ENCODE peak calls at places on chromosomes 13 and 19, in nine cellular contexts. L is ascending aorta, U is AG04450, S is GM23338, N is IMR-90, M is fibroblast of pulmonary artery, G is thyroid gland, X is thoracic aorta, C is brain microvascular endothelial cell. Z is an unnamed sample.

GRCh38 chr13:27280009-27280646 is 9.5 kb downstream of the RASL11A start:
- DNase-seq in M (no peak), C (no peak), U (no peak), L (no peak), S (no peak), X (no peak), G (no peak), N (no peak), Z (no peak)

GRCh38 chr13:43374621-43375020 is 351.2 kb downstream of the DNAJC15 start:
- DNase-seq in N (peak), L (no peak), M (peak), U (no peak), X (no peak), G (no peak), S (no peak), C (peak), Z (no peak)

GRCh38 chr19:54169149-54169731 is 3.7 kb downstream of the TMC4 start:
- DNase-seq in S (peak), N (no peak), M (no peak), X (no peak), U (no peak), G (no peak), L (no peak), C (no peak), Z (no peak)

GRCh38 chr13:49997935-49998334 is 1.1 kb downstream of the TRIM13 start:
- DNase-seq in G (no peak), U (no peak), S (peak), X (no peak), C (no peak), L (no peak), N (no peak), M (no peak), Z (no peak)

GRCh38 chr13:39379118-39379517 is 223.9 kb downstream of the LHFPL6 start:
- DNase-seq in N (no peak), X (no peak), S (no peak), L (no peak), U (no peak), C (no peak), G (no peak), M (no peak), Z (no peak)

GRCh38 chr13:113086031-113086750 is 19.4 kb upstream of the F7 start:
- DNase-seq in M (peak), G (no peak), S (peak), X (no peak), U (no peak), C (no peak), N (peak), L (no peak), Z (no peak)

GRCh38 chr13:23509781-23510543 is 60.2 kb upstream of the TNFRSF19 start:
- DNase-seq in S (no peak), U (peak), C (peak), M (peak), X (no peak), L (no peak), N (peak), G (no peak), Z (no peak)

GRCh38 chr19:345320-345879 is 804 bp upstream of the MIER2 start:
- DNase-seq in C (no peak), S (no peak), L (no peak), N (no peak), U (no peak), X (no peak), M (no peak), G (no peak), Z (no peak)

GRCh38 chr13:85386424-85386823 is 412.8 kb downstream of the SLITRK6 start:
- DNase-seq in L (no peak), C (peak), U (no peak), X (no peak), N (no peak), S (no peak), G (no peak), M (no peak), Z (no peak)

GRCh38 chr13:37706041-37706440 is 107.5 kb upstream of the POSTN start:
- DNase-seq in C (no peak), L (no peak), X (no peak), S (no peak), G (no peak), U (no peak), M (no peak), N (no peak), Z (no peak)

GRCh38 chr13:114212096-114212495 is 22.6 kb upstream of the CDC16 start:
- DNase-seq in N (peak), C (peak), G (no peak), L (no peak), X (no peak), U (no peak), S (no peak), M (peak), Z (peak)

GRCh38 chr13:30510091-30510490 is 44.4 kb upstream of the HMGB1 start:
- DNase-seq in C (no peak), N (no peak), M (no peak), G (no peak), U (no peak), X (no peak), S (no peak), L (no peak), Z (no peak)

GRCh38 chr19:33377586-33378475 is 4.3 kb downstream of the CEBPG start:
- DNase-seq in C (no peak), U (no peak), M (peak), G (no peak), X (no peak), S (no peak), L (no peak), N (no peak), Z (no peak)

GRCh38 chr13:112731667-112732616 is 42.1 kb downstream of the ATP11A start:
- DNase-seq in X (no peak), M (no peak), N (no peak), U (no peak), C (no peak), L (no peak), S (no peak), G (no peak), Z (no peak)

GRCh38 chr13:77136902-77137420 is 110.0 kb upstream of the FBXL3 start:
- DNase-seq in N (peak), M (peak), L (no peak), S (peak), U (peak), C (peak), X (no peak), G (no peak), Z (peak)

GRCh38 chr19:14954071-14954655 is 12.9 kb downstream of the OR7C2 start:
- DNase-seq in S (peak), U (no peak), X (no peak), G (no peak), L (no peak), M (no peak), N (no peak), C (no peak), Z (no peak)

GRCh38 chr19:1511989-1512338 is 855 bp downstream of the ADAMTSL5 start:
- DNase-seq in C (no peak), G (no peak), M (no peak), U (no peak), S (no peak), N (no peak), L (no peak), X (no peak), Z (no peak)

GRCh38 chr19:17091758-17092333 is 16.3 kb downstream of the MYO9B start:
- DNase-seq in U (no peak), G (no peak), M (no peak), C (no peak), X (no peak), L (no peak), S (no peak), N (no peak), Z (no peak)

GRCh38 chr13:59680429-59681024 is 483.2 kb downstream of the DIAPH3 start:
- DNase-seq in N (peak), X (no peak), L (no peak), G (no peak), M (peak), U (no peak), C (no peak), S (peak), Z (no peak)

GRCh38 chr13:74026753-74027152 is 107.5 kb downstream of the KLF12 start:
- DNase-seq in M (peak), X (no peak), N (peak), U (no peak), L (no peak), G (no peak), C (peak), S (peak), Z (no peak)

GRCh38 chr19:29690842-29691241 is 24.2 kb downstream of the C19orf12 start:
- DNase-seq in U (no peak), M (peak), G (no peak), X (no peak), L (no peak), N (peak), C (peak), S (peak), Z (no peak)

GRCh38 chr13:53073711-53074110 is 45.1 kb downstream of the OLFM4 start:
- DNase-seq in X (no peak), U (no peak), M (no peak), S (no peak), N (no peak), L (no peak), C (no peak), G (no peak), Z (no peak)

GRCh38 chr13:29587645-29588044 is 7.8 kb downstream of the SLC7A1 start:
- DNase-seq in G (no peak), X (no peak), C (no peak), S (no peak), M (no peak), N (peak), L (no peak), U (no peak), Z (no peak)

GRCh38 chr19:2032296-2032941 is 16.9 kb upstream of the BTBD2 start:
- DNase-seq in G (peak), C (peak), M (peak), X (peak), S (no peak), N (peak), L (peak), U (no peak), Z (peak)

GRCh38 chr19:19445911-19446361 is 40.5 kb downstream of the GATAD2A start:
- DNase-seq in M (no peak), L (no peak), S (no peak), G (no peak), C (no peak), N (peak), U (no peak), X (no peak), Z (no peak)

GRCh38 chr13:20728579-20729300 is 25.2 kb downstream of the IL17D start:
- DNase-seq in N (no peak), U (no peak), G (no peak), M (no peak), X (no peak), S (no peak), L (no peak), C (no peak), Z (no peak)

GRCh38 chr13:89673789-89674311 is 1673.6 kb upstream of the MIR17HG start:
- DNase-seq in L (no peak), S (no peak), C (no peak), N (no peak), G (no peak), X (no peak), M (no peak), U (no peak), Z (no peak)

GRCh38 chr13:23330356-23330755 is 103.1 kb downstream of the SACS start:
- DNase-seq in S (no peak), X (no peak), M (no peak), L (no peak), G (no peak), U (no peak), C (no peak), N (no peak), Z (no peak)

GRCh38 chr13:42380420-42381164 is 108.6 kb downstream of the AKAP11 start:
- DNase-seq in M (no peak), S (no peak), N (no peak), U (no peak), G (no peak), X (no peak), L (no peak), C (no peak), Z (no peak)

GRCh38 chr13:27635256-27635655 is 13.6 kb downstream of the POLR1D start:
- DNase-seq in C (no peak), L (no peak), X (no peak), G (no peak), U (no peak), N (no peak), S (no peak), M (no peak), Z (no peak)

GRCh38 chr19:52936958-52937334 is 13.7 kb upstream of the ZNF888 start:
- DNase-seq in C (no peak), G (no peak), N (no peak), X (no peak), S (no peak), L (no peak), M (no peak), U (no peak), Z (no peak)

GRCh38 chr13:38637576-38637975 is 49.3 kb upstream of the FREM2 start:
- DNase-seq in X (no peak), L (no peak), G (no peak), S (no peak), N (no peak), C (no peak), U (no peak), M (no peak), Z (no peak)

GRCh38 chr19:22607653-22608430 is 26.3 kb upstream of the ZNF492 start:
- DNase-seq in L (no peak), N (no peak), C (no peak), S (no peak), X (no peak), G (no peak), U (no peak), M (no peak), Z (no peak)
- H3K4me3 ChIP-seq in L (no peak), N (no peak), C (no peak), S (no peak), X (no peak), G (no peak), U (no peak), M (no peak), Z (no peak)

DNA sequence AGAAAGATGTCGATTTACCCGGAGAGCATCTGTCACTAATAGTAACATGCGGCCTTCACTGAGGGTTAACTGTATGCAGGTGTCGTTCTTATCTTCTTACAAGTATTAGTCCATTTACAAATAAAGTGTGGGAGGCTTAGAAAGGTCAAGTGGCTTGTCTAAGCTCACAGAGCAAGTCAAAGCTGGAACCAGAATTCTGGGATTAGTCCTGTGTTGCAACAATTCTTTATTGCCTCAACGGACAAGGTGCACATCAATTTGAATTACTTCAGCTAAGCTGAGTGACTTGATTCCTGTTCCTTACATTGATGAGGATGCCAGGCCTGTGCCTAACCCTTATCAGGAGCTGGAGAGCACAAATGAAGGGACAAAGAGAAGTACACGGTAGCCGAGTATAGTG is 1193.6 kb downstream of the UQCRFS1 start:
- DNase-seq in M (no peak), U (no peak), L (no peak), N (no peak), C (no peak), G (no peak), S (no peak), X (no peak), Z (no peak)
- H3K4me3 ChIP-seq in M (no peak), U (no peak), L (no peak), N (no peak), C (no peak), G (no peak), S (no peak), X (no peak), Z (no peak)

DNA sequence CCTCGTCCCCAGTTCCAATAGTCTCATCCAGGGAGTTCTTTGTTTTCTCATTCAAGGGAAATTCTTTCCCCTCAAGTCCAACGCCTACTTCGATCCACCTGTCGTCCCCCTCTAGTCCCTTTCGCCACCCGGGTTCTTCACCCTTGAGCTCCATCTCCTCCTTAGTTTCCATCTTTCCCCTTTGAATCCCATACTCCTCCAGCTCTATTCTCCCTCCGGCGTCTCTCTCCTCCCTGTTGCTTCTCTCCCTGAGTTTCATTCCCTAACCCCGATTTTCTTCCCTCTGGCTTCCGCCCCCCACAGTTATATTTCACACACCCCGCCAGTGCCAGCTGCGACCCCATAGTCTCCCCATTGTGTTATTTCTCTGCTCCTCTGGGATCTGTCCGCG is 628 bp upstream of the SLC17A7 start:
- DNase-seq in U (no peak), S (no peak), L (no peak), X (no peak), N (no peak), G (no peak), C (no peak), M (no peak), Z (no peak)
- H3K4me3 ChIP-seq in U (no peak), S (peak), L (peak), X (peak), N (no peak), G (no peak), C (no peak), M (no peak), Z (no peak)

GRCh38 chr13:71714802-71715375 is 152.1 kb downstream of the DACH1 start:
- DNase-seq in C (no peak), L (no peak), N (no peak), U (no peak), X (no peak), G (no peak), M (no peak), S (no peak), Z (no peak)

GRCh38 chr13:71718931-71719330 is 148.1 kb downstream of the DACH1 start:
- DNase-seq in C (no peak), X (no peak), G (no peak), U (no peak), N (no peak), M (no peak), L (no peak), S (no peak), Z (no peak)

GRCh38 chr13:71712988-71713653 is 153.9 kb downstream of the DACH1 start:
- DNase-seq in S (peak), U (no peak), M (peak), G (no peak), N (no peak), X (no peak), C (peak), L (no peak), Z (no peak)
- H3K4me3 ChIP-seq in S (no peak), U (no peak), M (no peak), G (no peak), N (no peak), X (no peak), C (no peak), L (no peak), Z (no peak)

GRCh38 chr13:44574466-44574855 is 1.7 kb downstream of the TSC22D1 start:
- DNase-seq in U (no peak), C (no peak), X (no peak), M (no peak), L (no peak), N (peak), S (no peak), G (no peak), Z (no peak)
- H3K4me3 ChIP-seq in U (peak), C (peak), X (peak), M (peak), L (peak), N (peak), S (peak), G (no peak), Z (peak)

DNA sequence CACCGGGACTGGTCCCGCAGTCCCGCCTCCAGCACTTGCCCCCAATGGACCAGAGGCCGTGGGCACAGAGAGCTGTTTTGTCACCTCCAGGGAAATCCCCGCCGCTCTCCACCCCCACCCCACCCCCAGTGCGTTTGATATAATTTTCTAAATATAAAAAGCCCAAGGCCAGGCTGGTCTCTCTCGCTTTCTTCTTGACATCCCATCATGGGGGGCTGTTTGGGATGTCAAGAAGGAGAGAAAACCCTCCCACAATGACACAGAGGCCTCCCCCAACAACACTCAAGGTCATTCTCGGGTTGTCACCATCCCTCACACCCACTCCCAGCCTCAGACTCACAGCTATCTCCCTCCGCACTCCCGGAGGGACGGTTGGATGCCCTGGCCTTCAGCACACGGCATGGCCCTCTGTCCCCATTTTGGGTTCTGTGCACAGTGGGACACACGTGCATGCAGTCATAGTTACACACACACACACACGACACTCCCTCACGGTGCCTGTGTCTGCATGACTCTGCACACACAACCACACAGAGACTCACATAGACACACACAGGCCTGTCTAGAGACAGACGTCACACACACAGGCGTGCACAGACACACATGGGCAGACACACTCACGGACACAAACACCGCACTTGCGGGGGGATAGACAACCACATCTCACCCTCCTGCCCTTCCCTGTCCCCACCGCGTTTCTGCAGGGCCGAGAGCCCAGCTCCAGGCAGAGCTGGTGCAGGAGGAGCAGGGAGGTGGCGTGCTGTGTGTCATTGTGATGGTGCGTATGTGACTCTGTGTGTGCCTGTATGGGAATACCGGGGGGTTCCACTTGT is 4.8 kb upstream of the NFIC start:
- DNase-seq in G (no peak), N (no peak), U (no peak), C (no peak), S (no peak), X (no peak), M (no peak), L (no peak), Z (no peak)
- H3K4me3 ChIP-seq in G (peak), N (peak), U (peak), C (peak), S (peak), X (peak), M (peak), L (peak), Z (peak)

DNA sequence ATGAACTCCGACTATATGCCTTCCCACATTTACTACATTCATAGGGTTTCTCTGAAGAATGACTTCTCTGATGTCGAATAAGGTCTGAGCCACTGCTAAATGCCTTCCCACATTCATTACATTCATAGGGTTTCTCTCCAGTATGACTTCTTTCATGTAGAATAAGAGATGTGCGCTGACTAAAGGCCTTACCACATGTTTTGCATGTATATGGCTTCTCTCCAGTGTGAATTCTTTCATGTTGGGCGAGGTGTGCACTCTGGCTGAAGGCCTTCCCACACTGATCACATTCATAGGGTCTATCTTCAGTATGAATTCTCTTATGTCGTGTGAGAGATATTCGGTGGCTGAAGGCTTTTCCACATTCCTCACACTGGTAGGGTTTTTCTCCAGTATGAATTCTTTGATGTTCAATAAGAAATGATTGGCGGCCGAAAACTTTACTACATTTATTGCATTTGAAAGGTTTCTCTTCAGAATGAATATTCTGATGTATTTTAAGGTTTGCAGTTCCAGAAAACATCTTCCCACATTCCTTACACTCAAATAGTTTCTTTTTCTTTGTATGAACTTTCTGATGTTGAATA is 35.8 kb downstream of the ZNF667 start:
- DNase-seq in M (no peak), N (no peak), X (no peak), L (no peak), C (no peak), S (no peak), G (no peak), U (no peak), Z (no peak)
- H3K4me3 ChIP-seq in M (no peak), N (no peak), X (no peak), L (no peak), C (no peak), S (no peak), G (no peak), U (no peak), Z (no peak)

GRCh38 chr19:46488551-46488950 is 7.1 kb downstream of the PNMA8B start:
- DNase-seq in M (no peak), C (no peak), U (no peak), X (no peak), N (no peak), G (no peak), L (no peak), S (peak), Z (no peak)

GRCh38 chr19:46486358-46486757 is 9.3 kb downstream of the PNMA8B start:
- DNase-seq in S (no peak), X (no peak), M (no peak), G (no peak), N (no peak), L (no peak), C (no peak), U (no peak), Z (no peak)

GRCh38 chr19:46489445-46490272 is 6.0 kb downstream of the PNMA8B start:
- DNase-seq in U (no peak), C (peak), G (no peak), L (peak), N (peak), M (peak), S (peak), X (peak), Z (no peak)

GRCh38 chr19:46487802-46488445 is 7.7 kb downstream of the PNMA8B start:
- DNase-seq in X (no peak), S (peak), L (no peak), C (peak), M (peak), G (peak), N (peak), U (no peak), Z (no peak)

GRCh38 chr19:46487178-46487801 is 8.4 kb downstream of the PNMA8B start:
- DNase-seq in L (no peak), U (no peak), N (no peak), G (no peak), S (peak), M (no peak), C (no peak), X (no peak), Z (no peak)
- H3K4me3 ChIP-seq in L (peak), U (peak), N (peak), G (peak), S (peak), M (peak), C (peak), X (peak), Z (peak)

Z was measured in skeletal muscle cell.